ENCODE peak calls at places on chromosomes 11 and 22, in ten cellular contexts. I is epithelial cell of esophagus; K is cardiac muscle cell; S is endothelial cell; A is neural crest cell; M is activated T-helper 1 cell treated with anti-CD3 and anti-CD28 coated beads, Interleukin-12 subunit alpha, Interleukin-12 subunit beta, Interleukin-2, Interleukin-4 antibody, amounts not matched to agents 30 ng/mL and 10 ng/mL and 1 ng/mL, durations not matched to agents 14 hours and 24 hours and 36 hours; J is stimulated activated CD4-positive, alpha-beta T cell treated with anti-CD3 and anti-CD28 coated beads, Interleukin-1b, Interleukin-23, amount 100 ng/mL, for 24 hours; Y is T-helper 2 cell; R is HEK293T; X is adipocyte. B is an unnamed sample.
A peak's percentile ranks its signal among the peaks of the same experiment; 100 is the strongest.

GRCh38 chr22:45268958-45269844 is 15.5 kb upstream of the UPK3A start:
- DNase-seq in I (peak; percentile 64), K (peak; percentile 80), S (peak; percentile 96), A (peak; percentile 95), M (peak; percentile 85), J (peak; percentile 75), Y (peak; percentile 78), R (peak; percentile 91), X (peak; percentile 93), B (peak; percentile 67)

GRCh38 chr22:45163074-45163416 is 680 bp upstream of the NUP50 start:
- DNase-seq in I (peak; percentile 49), K (peak; percentile 60), S (peak; percentile 24), A (no peak), M (no peak), J (no peak), Y (peak; percentile 57), R (peak; percentile 41), X (peak; percentile 57), B (peak; percentile 59)

GRCh38 chr11:60852639-60853468 is 2.9 kb downstream of the PTGDR2 start:
- DNase-seq in I (peak; percentile 26), K (no peak), S (no peak), A (no peak), M (no peak), J (no peak), Y (no peak), R (no peak), X (no peak), B (no peak)

GRCh38 chr11:73157141-73158010 is 15.3 kb upstream of the FCHSD2 start:
- DNase-seq in I (no peak), K (peak; percentile 81), S (no peak), A (no peak), M (no peak), J (no peak), Y (no peak), R (no peak), X (peak; percentile 87), B (peak; percentile 49)

GRCh38 chr22:48574776-48575566 is 1252.7 kb downstream of the BRD1 start:
- DNase-seq in I (no peak), K (peak; percentile 9), S (peak; percentile 88), A (peak; percentile 73), M (no peak), J (peak; percentile 32), Y (peak; percentile 18), R (no peak), X (peak; percentile 4), B (no peak)

GRCh38 chr22:37190262-37190780 is 2.3 kb upstream of the C1QTNF6 start:
- DNase-seq in I (no peak), K (no peak), S (no peak), A (no peak), M (no peak), J (no peak), Y (no peak), R (no peak), X (no peak), B (no peak)

GRCh38 chr11:41113160-41113559 is 346.3 kb downstream of the LRRC4C start:
- DNase-seq in I (no peak), K (no peak), S (no peak), A (no peak), M (no peak), J (no peak), Y (no peak), R (no peak), X (no peak), B (no peak)

GRCh38 chr11:114970908-114971645 is 292.8 kb downstream of the NXPE2 start:
- DNase-seq in I (no peak), K (no peak), S (no peak), A (no peak), M (no peak), J (no peak), Y (no peak), R (no peak), X (no peak), B (no peak)

GRCh38 chr11:100403817-100404216 is 283.3 kb upstream of the ARHGAP42 start:
- DNase-seq in I (no peak), K (peak; percentile 12), S (no peak), A (no peak), M (no peak), J (no peak), Y (no peak), R (no peak), X (peak; percentile 36), B (peak; percentile 1)

GRCh38 chr11:72002841-72003775 is 4.4 kb downstream of the IL18BP start:
- DNase-seq in I (no peak), K (no peak), S (no peak), A (no peak), M (no peak), J (no peak), Y (no peak), R (no peak), X (no peak), B (no peak)

B was measured in SJCRH30.